ENCODE peak calls at places on chromosomes 2 and 18, in six cellular contexts. One of them, this sample, is unnamed. For H3K27me3, the result is how much of the 10 kb centered on the place peaks cover.

GRCh38 chr2:43075054-43075593 is 151.3 kb downstream of the ZFP36L2 start:
- DNase-seq in H1: no peak
- DNase-seq in H9: no peak
- DNase-seq in IMR-90: peak
- DNase-seq in mesenchymal stem cell: peak
- DNase-seq in mesendoderm: no peak
- DNase-seq in this sample: no peak

GRCh38 chr2:217330647-217331046 is 470.8 kb upstream of the TNP1 start:
- DNase-seq in H1: no peak
- DNase-seq in H9: no peak
- DNase-seq in IMR-90: no peak
- DNase-seq in mesenchymal stem cell: no peak
- DNase-seq in mesendoderm: no peak
- DNase-seq in this sample: no peak

GRCh38 chr18:75923169-75923568 is 495.7 kb upstream of the SMIM21 start:
- DNase-seq in H1: no peak
- DNase-seq in H9: no peak
- DNase-seq in IMR-90: peak
- DNase-seq in mesenchymal stem cell: no peak
- DNase-seq in mesendoderm: peak
- DNase-seq in this sample: no peak

GRCh38 chr2:232999354-232999753 is 13.7 kb downstream of the NGEF start:
- DNase-seq in H1: no peak
- DNase-seq in H9: no peak
- DNase-seq in IMR-90: no peak
- DNase-seq in mesenchymal stem cell: no peak
- DNase-seq in mesendoderm: peak
- DNase-seq in this sample: no peak

GRCh38 chr18:25425030-25425429 is 73.1 kb upstream of the ZNF521 start:
- DNase-seq in H1: no peak
- DNase-seq in H9: no peak
- DNase-seq in IMR-90: peak
- DNase-seq in mesenchymal stem cell: peak
- DNase-seq in mesendoderm: no peak
- DNase-seq in this sample: no peak

GRCh38 chr2:234256516-234256915 is 206.0 kb downstream of the SPP2 start:
- DNase-seq in H1: no peak
- DNase-seq in H9: peak
- DNase-seq in IMR-90: no peak
- DNase-seq in mesenchymal stem cell: no peak
- DNase-seq in mesendoderm: peak
- DNase-seq in this sample: no peak

GRCh38 chr2:227471924-227472264 is at the start of gene AGFG1:
- DNase-seq in H1: peak
- DNase-seq in H9: peak
- DNase-seq in IMR-90: peak
- DNase-seq in mesenchymal stem cell: peak
- DNase-seq in mesendoderm: peak
- DNase-seq in this sample: peak

GRCh38 chr2:25197336-25198208 is 29.2 kb upstream of the POMC start:
- DNase-seq in H1: no peak
- DNase-seq in H9: no peak
- DNase-seq in IMR-90: peak
- DNase-seq in mesenchymal stem cell: peak
- DNase-seq in mesendoderm: no peak
- DNase-seq in this sample: no peak

GRCh38 chr18:45998244-45998643 is 31.1 kb upstream of the EPG5 start:
- DNase-seq in H1: no peak
- DNase-seq in H9: no peak
- DNase-seq in IMR-90: no peak
- DNase-seq in mesenchymal stem cell: no peak
- DNase-seq in mesendoderm: peak
- DNase-seq in this sample: no peak

GRCh38 chr18:60893331-60894114 is 439.7 kb upstream of the CDH20 start:
- DNase-seq in H1: no peak
- DNase-seq in H9: no peak
- DNase-seq in IMR-90: no peak
- DNase-seq in mesenchymal stem cell: no peak
- DNase-seq in mesendoderm: no peak
- DNase-seq in this sample: no peak

GRCh38 chr18:22913861-22914260 is 19.3 kb upstream of the RBBP8 start:
- DNase-seq in H1: no peak
- DNase-seq in H9: peak
- DNase-seq in IMR-90: no peak
- DNase-seq in mesenchymal stem cell: no peak
- DNase-seq in mesendoderm: peak
- DNase-seq in this sample: no peak

GRCh38 chr2:201618744-201619654 is 24.3 kb downstream of the TMEM237 start:
- DNase-seq in H1: no peak
- DNase-seq in H9: peak
- DNase-seq in IMR-90: peak
- DNase-seq in mesenchymal stem cell: no peak
- DNase-seq in mesendoderm: no peak
- DNase-seq in this sample: no peak

GRCh38 chr2:225937625-225938024 is 538.1 kb downstream of the NYAP2 start:
- DNase-seq in H1: no peak
- DNase-seq in H9: no peak
- DNase-seq in IMR-90: peak
- DNase-seq in mesenchymal stem cell: peak
- DNase-seq in mesendoderm: peak
- DNase-seq in this sample: no peak

GRCh38 chr2:55968931-55969330 is 45.3 kb upstream of the EFEMP1 start:
- DNase-seq in H1: no peak
- DNase-seq in H9: no peak
- DNase-seq in IMR-90: no peak
- DNase-seq in mesenchymal stem cell: no peak
- DNase-seq in mesendoderm: no peak
- DNase-seq in this sample: no peak

GRCh38 chr2:190497428-190497827 is 37.1 kb downstream of the NEMP2 start:
- DNase-seq in H1: no peak
- DNase-seq in H9: no peak
- DNase-seq in IMR-90: no peak
- DNase-seq in mesenchymal stem cell: no peak
- DNase-seq in mesendoderm: peak
- DNase-seq in this sample: peak

GRCh38 chr2:233430091-233430490 is 75.8 kb downstream of the DGKD start:
- DNase-seq in H1: no peak
- DNase-seq in H9: no peak
- DNase-seq in IMR-90: peak
- DNase-seq in mesenchymal stem cell: peak
- DNase-seq in mesendoderm: no peak
- DNase-seq in this sample: no peak

GRCh38 chr2:222272446-222273035 is 26.3 kb downstream of the PAX3 start:
- DNase-seq in H1: no peak
- DNase-seq in H9: no peak
- DNase-seq in IMR-90: no peak
- DNase-seq in mesenchymal stem cell: no peak
- DNase-seq in mesendoderm: no peak
- DNase-seq in this sample: no peak

GRCh38 chr2:222269132-222269531 is 29.7 kb downstream of the PAX3 start:
- DNase-seq in H1: no peak
- DNase-seq in H9: no peak
- DNase-seq in IMR-90: no peak
- DNase-seq in mesenchymal stem cell: no peak
- DNase-seq in mesendoderm: no peak
- DNase-seq in this sample: peak

GRCh38 chr2:222270436-222270835 is 28.4 kb downstream of the PAX3 start:
- DNase-seq in H1: no peak
- DNase-seq in H9: no peak
- DNase-seq in IMR-90: no peak
- DNase-seq in mesenchymal stem cell: no peak
- DNase-seq in mesendoderm: no peak
- DNase-seq in this sample: no peak

GRCh38 chr2:222268311-222268980 is 30.4 kb downstream of the PAX3 start:
- DNase-seq in H1: no peak
- DNase-seq in H9: no peak
- DNase-seq in IMR-90: no peak
- DNase-seq in mesenchymal stem cell: no peak
- DNase-seq in mesendoderm: no peak
- DNase-seq in this sample: no peak

GRCh38 chr2:222271854-222272253 is 26.9 kb downstream of the PAX3 start:
- DNase-seq in H1: no peak
- DNase-seq in H9: no peak
- DNase-seq in IMR-90: no peak
- DNase-seq in mesenchymal stem cell: no peak
- DNase-seq in mesendoderm: no peak
- DNase-seq in this sample: no peak
- H3K27me3 ChIP-seq in H1: under half
- H3K27me3 ChIP-seq in H9: under half
- H3K27me3 ChIP-seq in IMR-90: under half
- H3K27me3 ChIP-seq in mesenchymal stem cell: under half
- H3K27me3 ChIP-seq in mesendoderm: under half
- H3K27me3 ChIP-seq in this sample: under half

GRCh38 chr2:20534913-20535801 is 88.3 kb downstream of the RHOB start:
- DNase-seq in H1: no peak
- DNase-seq in H9: no peak
- DNase-seq in IMR-90: no peak
- DNase-seq in mesenchymal stem cell: no peak
- DNase-seq in mesendoderm: peak
- DNase-seq in this sample: no peak
- H2AK5ac ChIP-seq in H1: peak
- H2AK5ac ChIP-seq in H9: no peak
- H2AK5ac ChIP-seq in IMR-90: peak
- H2AK5ac ChIP-seq in mesenchymal stem cell: no peak
- H2AK5ac ChIP-seq in mesendoderm: peak
- H2AK5ac ChIP-seq in this sample: no peak

GRCh38 chr2:218853766-218854165 is 5.8 kb upstream of the WNT6 start:
- DNase-seq in H1: no peak
- DNase-seq in H9: no peak
- DNase-seq in IMR-90: peak
- DNase-seq in mesenchymal stem cell: no peak
- DNase-seq in mesendoderm: no peak
- DNase-seq in this sample: no peak
- H2BK15ac ChIP-seq in H1: peak
- H2BK15ac ChIP-seq in H9: no peak
- H2BK15ac ChIP-seq in IMR-90: no peak
- H2BK15ac ChIP-seq in mesenchymal stem cell: no peak
- H2BK15ac ChIP-seq in mesendoderm: no peak
- H2BK15ac ChIP-seq in this sample: no peak

DNA sequence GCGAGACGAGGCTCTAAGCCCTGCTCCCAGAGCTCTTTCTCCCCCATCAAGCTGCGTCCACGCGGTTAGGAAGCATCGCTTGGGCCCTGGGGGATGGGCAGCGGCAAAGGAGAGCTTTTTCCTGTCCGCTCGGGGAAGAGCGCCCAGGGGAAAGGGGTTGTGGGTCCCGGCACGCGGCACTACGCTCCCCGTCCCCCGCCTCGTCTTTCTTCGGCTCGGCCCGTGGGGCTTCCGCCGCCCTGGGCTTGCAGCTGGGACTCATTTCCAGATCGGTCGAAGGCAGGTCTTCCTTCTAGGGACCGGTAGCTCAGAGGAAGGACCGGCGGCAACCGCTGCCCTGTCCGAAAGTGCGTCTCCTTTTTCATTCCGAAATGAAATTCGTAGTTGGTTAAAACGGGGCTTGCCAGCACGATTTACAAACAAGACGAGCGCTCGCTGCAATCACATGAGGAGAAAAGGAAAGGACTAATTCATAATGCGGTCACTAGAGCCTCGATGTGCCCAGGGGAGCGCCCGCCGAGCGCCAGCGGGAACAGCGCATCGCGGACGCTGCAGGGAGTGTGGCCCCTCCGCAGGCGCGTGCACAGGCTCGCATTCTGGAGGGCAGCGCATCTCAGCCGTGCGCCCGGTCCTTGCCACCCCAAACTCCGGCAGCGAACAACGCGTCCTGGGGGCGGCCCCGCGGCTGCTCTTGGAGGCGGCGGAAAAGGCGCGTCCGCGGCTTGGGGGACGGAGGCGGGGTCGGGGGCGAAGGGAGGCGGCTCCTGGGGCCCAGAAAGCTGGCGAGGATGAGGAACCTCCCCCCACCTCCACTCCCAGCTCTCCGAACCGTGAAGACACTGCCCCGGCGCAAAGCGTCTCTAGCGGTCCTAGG is 3.6 kb upstream of the ITPRIPL1 start:
- DNase-seq in H1: peak
- DNase-seq in H9: peak
- DNase-seq in IMR-90: peak
- DNase-seq in mesenchymal stem cell: peak
- DNase-seq in mesendoderm: peak
- DNase-seq in this sample: peak
- H3K27me3 ChIP-seq in H1: under half
- H3K27me3 ChIP-seq in H9: under half
- H3K27me3 ChIP-seq in IMR-90: under half
- H3K27me3 ChIP-seq in mesenchymal stem cell: under half
- H3K27me3 ChIP-seq in mesendoderm: under half
- H3K27me3 ChIP-seq in this sample: under half

GRCh38 chr2:8575011-8575750 is 106.7 kb upstream of the ID2 start:
- DNase-seq in H1: no peak
- DNase-seq in H9: peak
- DNase-seq in IMR-90: peak
- DNase-seq in mesenchymal stem cell: no peak
- DNase-seq in mesendoderm: no peak
- DNase-seq in this sample: no peak
- H2AK5ac ChIP-seq in H1: no peak
- H2AK5ac ChIP-seq in H9: no peak
- H2AK5ac ChIP-seq in IMR-90: peak
- H2AK5ac ChIP-seq in mesenchymal stem cell: no peak
- H2AK5ac ChIP-seq in mesendoderm: no peak
- H2AK5ac ChIP-seq in this sample: peak

GRCh38 chr2:98923244-98923940 is 12.6 kb downstream of the CRACDL start:
- DNase-seq in H1: no peak
- DNase-seq in H9: no peak
- DNase-seq in IMR-90: no peak
- DNase-seq in mesenchymal stem cell: no peak
- DNase-seq in mesendoderm: no peak
- DNase-seq in this sample: no peak
- H2BK15ac ChIP-seq in H1: no peak
- H2BK15ac ChIP-seq in H9: no peak
- H2BK15ac ChIP-seq in IMR-90: no peak
- H2BK15ac ChIP-seq in mesenchymal stem cell: no peak
- H2BK15ac ChIP-seq in mesendoderm: no peak
- H2BK15ac ChIP-seq in this sample: no peak

DNA sequence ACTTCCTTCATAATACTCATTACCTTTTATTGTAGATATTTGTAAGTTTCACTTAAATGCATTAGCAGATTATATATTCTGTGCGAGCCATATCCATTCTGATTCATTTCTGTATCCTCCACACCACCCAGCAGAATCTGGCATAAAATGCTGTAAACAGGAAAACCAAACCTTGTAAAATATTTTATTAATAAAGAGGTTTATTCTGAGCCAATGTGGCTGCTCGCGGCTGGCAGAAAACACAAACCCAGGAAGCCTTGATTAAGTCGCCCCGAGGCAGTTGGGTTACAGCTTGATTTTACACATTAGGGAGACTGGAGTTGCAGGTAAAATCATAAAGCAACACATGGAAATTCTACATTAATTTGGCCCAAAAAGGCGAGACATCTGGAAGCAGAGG is 40.5 kb downstream of the GNAL start:
- DNase-seq in H1: no peak
- DNase-seq in H9: no peak
- DNase-seq in IMR-90: no peak
- DNase-seq in mesenchymal stem cell: no peak
- DNase-seq in mesendoderm: no peak
- DNase-seq in this sample: no peak
- H3K27me3 ChIP-seq in H1: under half
- H3K27me3 ChIP-seq in H9: under half
- H3K27me3 ChIP-seq in IMR-90: under half
- H3K27me3 ChIP-seq in mesenchymal stem cell: under half
- H3K27me3 ChIP-seq in mesendoderm: under half
- H3K27me3 ChIP-seq in this sample: under half